ENCODE peak calls at places on chromosomes 12 and 14, in six cellular contexts. W, G, T, R, C and B are unnamed samples.

GRCh38 chr12:7349418-7349817 is 45.5 kb downstream of the ACSM4 start:
- DNase-seq in W (no peak), C (no peak), T (no peak), R (no peak), G (no peak), B (no peak)

GRCh38 chr12:121872546-121873223 is 14.0 kb upstream of the HPD start:
- DNase-seq in G (no peak), R (no peak), W (peak; percentile 82), C (peak; percentile 42), T (no peak), B (no peak)

GRCh38 chr14:56005580-56006053 is 112.6 kb upstream of the PELI2 start:
- DNase-seq in C (no peak), W (no peak), R (no peak), T (no peak), G (no peak), B (no peak)

GRCh38 chr12:6829532-6830220 is 1.5 kb downstream of the P3H3 start:
- DNase-seq in T (no peak), C (no peak), R (no peak), G (no peak), W (peak; percentile 82), B (no peak)

GRCh38 chr12:51430196-51430895 is 5.7 kb downstream of the SLC4A8 start:
- DNase-seq in R (no peak), C (peak; percentile 40), T (no peak), W (no peak), G (no peak), B (no peak)

GRCh38 chr12:6363330-6364036 is 11.9 kb downstream of the SCNN1A start:
- DNase-seq in G (peak; percentile 83), C (peak; percentile 84), W (peak; percentile 92), R (peak; percentile 49), T (peak; percentile 30), B (peak; percentile 49)

GRCh38 chr14:91105673-91106072 is 8.2 kb upstream of the DGLUCY start:
- DNase-seq in C (no peak), T (no peak), W (no peak), R (no peak), G (no peak), B (no peak)

GRCh38 chr12:46915082-46915481 is 89.3 kb upstream of the SLC38A4 start:
- DNase-seq in W (peak; percentile 40), R (no peak), C (no peak), T (no peak), G (no peak), B (no peak)

GRCh38 chr12:27689558-27690180 is 6.6 kb upstream of the REP15 start:
- DNase-seq in G (no peak), T (no peak), R (no peak), C (no peak), W (no peak), B (no peak)

GRCh38 chr12:116040412-116040811 is 237.1 kb downstream of the MED13L start:
- DNase-seq in W (no peak), G (no peak), T (no peak), R (no peak), C (no peak), B (no peak)

GRCh38 chr12:132686831-132687210 is 321 bp downstream of the POLE start:
- DNase-seq in C (no peak), R (no peak), W (no peak), G (no peak), T (no peak), B (no peak)

GRCh38 chr12:95216704-95217376 is 427 bp downstream of the FGD6 start:
- DNase-seq in R (no peak), T (no peak), G (no peak), C (no peak), W (no peak), B (no peak)

GRCh38 chr14:47959753-47960152 is 284.3 kb upstream of the MDGA2 start:
- DNase-seq in W (no peak), G (no peak), T (no peak), C (no peak), R (no peak), B (no peak)

GRCh38 chr14:65847065-65847847 is 434.7 kb downstream of the FUT8 start:
- DNase-seq in R (peak; percentile 12), T (peak; percentile 82), W (no peak), G (no peak), C (no peak), B (peak; percentile 24)

GRCh38 chr12:106118-106561 is 39.6 kb downstream of the IQSEC3 start:
- DNase-seq in R (no peak), C (no peak), T (no peak), G (no peak), W (peak; percentile 61), B (no peak)

GRCh38 chr14:93954900-93955891 is 21.2 kb downstream of the ASB2 start:
- DNase-seq in G (no peak), T (no peak), R (no peak), W (no peak), C (no peak), B (peak; percentile 17)

GRCh38 chr14:23028800-23029199 is 5.9 kb downstream of the PSMB5 start:
- DNase-seq in G (no peak), R (no peak), C (no peak), W (no peak), T (no peak), B (no peak)

GRCh38 chr14:24959791-24960331 is 90.1 kb downstream of the STXBP6 start:
- DNase-seq in G (no peak), R (no peak), W (no peak), T (no peak), C (no peak), B (no peak)

GRCh38 chr14:68729556-68729955 is 63.3 kb downstream of the ZFP36L1 start:
- DNase-seq in C (no peak), W (no peak), R (no peak), T (no peak), G (no peak), B (no peak)

GRCh38 chr12:3273409-3273853 is 196.3 kb downstream of the TSPAN9 start:
- DNase-seq in W (peak; percentile 86), T (no peak), C (no peak), G (no peak), R (no peak), B (no peak)

GRCh38 chr12:3446653-3447270 is 44.2 kb upstream of the PRMT8 start:
- DNase-seq in T (no peak), W (no peak), G (no peak), R (no peak), C (no peak), B (no peak)

GRCh38 chr12:1993871-1994371 is 10.3 kb downstream of the DCP1B start:
- DNase-seq in C (no peak), T (no peak), W (no peak), G (no peak), R (no peak), B (no peak)

GRCh38 chr12:3747976-3748619 is 4.8 kb downstream of the CRACR2A start:
- DNase-seq in C (no peak), G (no peak), T (no peak), R (no peak), W (no peak), B (no peak)

GRCh38 chr12:98852181-98852580 is 207.1 kb downstream of the APAF1 start:
- DNase-seq in R (no peak), G (no peak), C (no peak), W (no peak), T (no peak), B (no peak)

GRCh38 chr12:52872644-52873384 is 24.0 kb upstream of the KRT78 start:
- DNase-seq in G (no peak), T (no peak), W (no peak), R (no peak), C (no peak), B (no peak)

GRCh38 chr14:92625213-92625612 is 111.6 kb downstream of the RIN3 start:
- DNase-seq in T (no peak), R (no peak), C (no peak), W (peak; percentile 83), G (no peak), B (no peak)

GRCh38 chr12:52006726-52007157 is at the start of gene TAMALIN:
- DNase-seq in R (peak; percentile 56), C (peak; percentile 70), T (peak; percentile 70), G (peak; percentile 72), W (peak; percentile 79), B (peak; percentile 68)